ENCODE peak calls at places on chromosomes 16 and 17, in seven cellular contexts. J is foreskin melanocyte; D is naive B cell; C is stimulated activated CD8-positive, alpha-beta memory T cell treated with anti-CD3 and anti-CD28 coated beads, Interleukin-15, amount 100 ng/mL, for 24 hours; L is HEK293T; H is left colon; N is T-helper 9 cell. O is an unnamed sample.

GRCh38 chr16:4828567-4829320 is 18.3 kb downstream of the GLYR1 start:
- DNase-seq in D (no peak), L (no peak), H (peak), J (no peak), N (no peak), C (no peak), O (no peak)

GRCh38 chr17:43898446-43898845 is 8.9 kb downstream of the MPP2 start:
- DNase-seq in N (no peak), C (no peak), D (no peak), H (no peak), J (no peak), L (no peak), O (no peak)

GRCh38 chr16:71383054-71383773 is 24.7 kb downstream of the CALB2 start:
- DNase-seq in J (peak), C (no peak), N (no peak), L (no peak), D (no peak), H (no peak), O (no peak)

GRCh38 chr16:18932243-18932997 is 6.2 kb upstream of the SMG1 start:
- DNase-seq in D (no peak), J (peak), N (no peak), L (no peak), C (no peak), H (no peak), O (no peak)

GRCh38 chr16:57389087-57389468 is 15.5 kb upstream of the CCL17 start:
- DNase-seq in N (no peak), L (no peak), C (no peak), H (no peak), D (no peak), J (no peak), O (no peak)

GRCh38 chr16:89507834-89508590 is at the start of gene SPG7:
- DNase-seq in N (peak), H (peak), D (peak), C (peak), J (peak), L (peak), O (peak)

GRCh38 chr17:21176996-21177395 is 37.0 kb downstream of the TMEM11 start:
- DNase-seq in H (no peak), J (no peak), D (no peak), L (peak), C (no peak), N (no peak), O (no peak)

GRCh38 chr17:51607512-51607911 is 347.2 kb downstream of the UTP18 start:
- DNase-seq in D (no peak), H (no peak), J (no peak), L (no peak), N (no peak), C (no peak), O (no peak)

GRCh38 chr16:13540771-13541170 is 379.2 kb upstream of the ERCC4 start:
- DNase-seq in J (no peak), H (no peak), C (no peak), L (no peak), N (no peak), D (no peak), O (no peak)

GRCh38 chr17:60539807-60540206 is 13.8 kb upstream of the APPBP2 start:
- DNase-seq in N (no peak), D (no peak), H (no peak), C (no peak), L (no peak), J (no peak), O (no peak)

GRCh38 chr17:81707725-81708646 is 4.1 kb upstream of the SLC25A10 start:
- DNase-seq in L (no peak), D (no peak), N (no peak), H (no peak), C (no peak), J (no peak), O (peak)

GRCh38 chr16:4944333-4945281 is 7.7 kb upstream of the PPL start:
- DNase-seq in J (peak), H (peak), C (no peak), D (no peak), N (no peak), L (peak), O (no peak)

GRCh38 chr17:61670691-61671090 is 79.7 kb upstream of the NACA2 start:
- DNase-seq in J (no peak), N (no peak), C (no peak), H (no peak), D (no peak), L (no peak), O (no peak)

GRCh38 chr17:6072157-6072556 is 2.0 kb downstream of the WSCD1 start:
- DNase-seq in L (no peak), J (no peak), N (no peak), D (no peak), H (no peak), C (no peak), O (no peak)

O was measured in activated CD8-positive, alpha-beta memory T cell treated with anti-CD3 and anti-CD28 coated beads, Interleukin-2, amount 50 U/mL, for 4 hours.